ENCODE peak calls at places on chromosome 5, in five cellular contexts. V, C, K, X and Z are unnamed samples.

GRCh38 chr5:10633271-10634049 is 69.6 kb downstream of the ANKRD33B start:
- DNase-seq in V (no peak), C (no peak), K (no peak), X (no peak), Z (no peak)

GRCh38 chr5:142242272-142242671 is 82.5 kb downstream of the SPRY4 start:
- DNase-seq in V (no peak), C (no peak), K (no peak), X (no peak), Z (no peak)

GRCh38 chr5:138441221-138441620 is 2.4 kb downstream of the REEP2 start:
- DNase-seq in V (no peak), C (no peak), K (no peak), X (no peak), Z (no peak)

GRCh38 chr5:170554566-170555267 is 50.9 kb downstream of the KCNIP1 start:
- DNase-seq in V (peak; percentile 16), C (no peak), K (no peak), X (no peak), Z (no peak)

GRCh38 chr5:14816999-14817761 is 54.4 kb downstream of the ANKH start:
- DNase-seq in V (no peak), C (no peak), K (peak; percentile 41), X (no peak), Z (no peak)

GRCh38 chr5:2739360-2740050 is 12.0 kb downstream of the IRX2 start:
- DNase-seq in V (no peak), C (no peak), K (no peak), X (no peak), Z (no peak)

GRCh38 chr5:113089653-113090335 is 113.2 kb downstream of the DCP2 start:
- DNase-seq in V (peak; percentile 53), C (no peak), K (no peak), X (no peak), Z (no peak)

GRCh38 chr5:73678322-73678740 is 52.3 kb downstream of the ARHGEF28 start:
- DNase-seq in V (no peak), C (no peak), K (no peak), X (no peak), Z (no peak)

GRCh38 chr5:138230261-138230660 is 17.1 kb upstream of the CDC23 start:
- DNase-seq in V (no peak), C (no peak), K (no peak), X (no peak), Z (no peak)

GRCh38 chr5:94248175-94248875 is 370.1 kb downstream of the KIAA0825 start:
- DNase-seq in V (no peak), C (no peak), K (no peak), X (no peak), Z (no peak)

GRCh38 chr5:174831985-174832384 is 107.6 kb downstream of the MSX2 start:
- DNase-seq in V (no peak), C (no peak), K (no peak), X (no peak), Z (no peak)

GRCh38 chr5:141650851-141651727 is at the start of gene FCHSD1:
- DNase-seq in V (peak; percentile 57), C (peak; percentile 68), K (peak; percentile 88), X (peak; percentile 66), Z (peak; percentile 29)

GRCh38 chr5:149840226-149840825 is 104.3 kb downstream of the PDE6A start:
- DNase-seq in V (no peak), C (no peak), K (no peak), X (no peak), Z (no peak)

GRCh38 chr5:14202462-14202861 is 59.3 kb downstream of the TRIO start:
- DNase-seq in V (no peak), C (no peak), K (no peak), X (no peak), Z (no peak)

GRCh38 chr5:41625571-41625970 is 115.2 kb upstream of the PLCXD3 start:
- DNase-seq in V (no peak), C (no peak), K (no peak), X (no peak), Z (no peak)

GRCh38 chr5:2110137-2110933 is 227.6 kb upstream of the IRX4 start:
- DNase-seq in V (no peak), C (no peak), K (no peak), X (no peak), Z (no peak)

GRCh38 chr5:42005561-42006153 is 80.6 kb downstream of the FBXO4 start:
- DNase-seq in V (peak; percentile 23), C (no peak), K (no peak), X (no peak), Z (no peak)